ENCODE peak calls at places on chromosomes 16 and 17, in five cellular contexts. C, A, X, Q and M are unnamed samples.

GRCh38 chr16:3961449-3961849 is 80.9 kb upstream of the CREBBP start:
- DNase-seq in A (no peak), C (no peak), Q (no peak), X (peak), M (no peak)

GRCh38 chr16:3964686-3965290 is 84.3 kb upstream of the CREBBP start:
- DNase-seq in X (no peak), Q (no peak), A (no peak), C (no peak), M (no peak)

GRCh38 chr17:49285716-49286115 is 55.1 kb upstream of the PHOSPHO1 start:
- DNase-seq in X (no peak), Q (no peak), C (no peak), A (no peak), M (no peak)

GRCh38 chr16:8936421-8936820 is 27.3 kb downstream of the USP7 start:
- DNase-seq in Q (peak), C (peak), X (peak), A (no peak), M (no peak)

GRCh38 chr17:68195667-68196393 is 52.0 kb upstream of the AMZ2 start:
- DNase-seq in C (peak), Q (no peak), A (no peak), X (no peak), M (no peak)

GRCh38 chr17:45123930-45124796 is 8.2 kb downstream of the PLCD3 start:
- DNase-seq in A (no peak), C (no peak), Q (no peak), X (no peak), M (no peak)

GRCh38 chr16:81376880-81377279 is 62.1 kb downstream of the GAN start:
- DNase-seq in A (no peak), Q (no peak), C (no peak), X (no peak), M (no peak)

GRCh38 chr17:50397919-50398285 is 579 bp upstream of the LRRC59 start:
- DNase-seq in X (no peak), Q (no peak), C (no peak), A (no peak), M (no peak)

GRCh38 chr16:57795431-57795878 is 6.8 kb downstream of the KIFC3 start:
- DNase-seq in Q (no peak), C (peak), X (peak), A (no peak), M (no peak)

GRCh38 chr17:20706752-20707372 is 127.3 kb downstream of the CDRT15L2 start:
- DNase-seq in A (no peak), Q (no peak), C (no peak), X (no peak), M (no peak)

GRCh38 chr16:51419768-51420167 is 268.7 kb upstream of the SALL1 start:
- DNase-seq in C (no peak), A (no peak), Q (no peak), X (no peak), M (no peak)

GRCh38 chr17:39101139-39101538 is 50.3 kb downstream of the PLXDC1 start:
- DNase-seq in C (no peak), Q (no peak), X (no peak), A (no peak), M (no peak)

GRCh38 chr17:4043862-4044261 is 79.6 kb upstream of the ATP2A3 start:
- DNase-seq in Q (peak), C (no peak), A (no peak), X (no peak), M (no peak)

GRCh38 chr16:80931985-80932720 is 74.5 kb downstream of the CMC2 start:
- DNase-seq in A (no peak), X (peak), Q (peak), C (peak), M (no peak)

GRCh38 chr16:86018487-86018886 is 119.5 kb downstream of the IRF8 start:
- DNase-seq in X (no peak), C (peak), Q (no peak), A (no peak), M (no peak)

GRCh38 chr17:57672205-57672632 is 72.9 kb downstream of the CCDC182 start:
- DNase-seq in A (no peak), C (no peak), Q (no peak), X (no peak), M (peak)

GRCh38 chr16:73010150-73010676 is 37.7 kb downstream of the ZFHX3 start:
- DNase-seq in Q (no peak), A (no peak), C (no peak), X (peak), M (no peak)

GRCh38 chr17:18258356-18259038 is at the start of gene FLII:
- DNase-seq in A (no peak), X (peak), C (peak), Q (peak), M (no peak)

GRCh38 chr16:87391324-87391949 is 699 bp upstream of the MAP1LC3B start:
- DNase-seq in C (peak), Q (no peak), X (peak), A (peak), M (no peak)
- TF ChIP-seq CTCF in C (no peak), Q (no peak), X (no peak), A (no peak), M (no peak)

GRCh38 chr16:88759245-88759975 is 25.6 kb downstream of the PIEZO1 start:
- DNase-seq in A (no peak), Q (peak), X (no peak), C (peak), M (no peak)
- TF ChIP-seq CTCF in A (no peak), Q (no peak), X (no peak), C (no peak), M (no peak)

GRCh38 chr17:63435681-63436522 is 10.2 kb downstream of the CYB561 start:
- DNase-seq in X (peak), Q (no peak), C (no peak), A (no peak), M (no peak)
- TF ChIP-seq CTCF in X (peak), Q (no peak), C (no peak), A (no peak), M (no peak)

GRCh38 chr16:2799205-2799851 is 1.1 kb downstream of the PRSS41 start:
- DNase-seq in Q (no peak), A (no peak), X (no peak), C (no peak), M (no peak)

GRCh38 chr16:2803545-2804195 is 5.4 kb downstream of the PRSS41 start:
- DNase-seq in C (no peak), A (no peak), X (no peak), Q (no peak), M (no peak)

GRCh38 chr16:2795714-2796143 is 2.5 kb upstream of the PRSS41 start:
- DNase-seq in Q (no peak), C (no peak), X (no peak), A (no peak), M (no peak)

GRCh38 chr16:2798723-2799204 is 494 bp downstream of the PRSS41 start:
- DNase-seq in A (no peak), Q (no peak), X (no peak), C (no peak), M (no peak)

GRCh38 chr16:2799852-2800226 is 1.6 kb downstream of the PRSS41 start:
- DNase-seq in Q (no peak), X (no peak), A (no peak), C (no peak), M (no peak)
- TF ChIP-seq CTCF in Q (no peak), X (no peak), A (no peak), C (no peak), M (no peak)

GRCh38 chr16:67419931-67420330 is 3.7 kb upstream of the ZDHHC1 start:
- DNase-seq in C (no peak), Q (no peak), A (no peak), X (no peak), M (no peak)
- TF ChIP-seq CTCF in C (no peak), Q (no peak), A (no peak), X (no peak), M (no peak)